ENCODE peak calls at places on chromosomes 11 and 22, in seven cellular contexts. R is heart left ventricle; X is ascending aorta; J is CD4-positive, alpha-beta T cell; Z is H9; S is right atrium auricular region; A is left ventricle myocardium inferior. K is an unnamed sample. For H3K27me3, the result is how much of the 10 kb centered on the place peaks cover.

GRCh38 chr11:115338476-115338875 is 165.7 kb downstream of the CADM1 start:
- DNase-seq in R (no peak), X (no peak), J (no peak), Z (no peak), S (no peak), A (no peak), K (no peak)

GRCh38 chr11:1888811-1889526 is 2.7 kb downstream of the PRR33 start:
- DNase-seq in R (peak), X (no peak), J (peak), Z (no peak), S (no peak), A (no peak), K (no peak)

GRCh38 chr11:27028653-27029052 is 12.0 kb upstream of the BBOX1 start:
- DNase-seq in R (no peak), X (no peak), J (no peak), Z (no peak), S (no peak), A (no peak), K (no peak)

GRCh38 chr22:27329966-27330645 is 471.4 kb downstream of the MN1 start:
- DNase-seq in R (no peak), X (no peak), J (no peak), Z (peak), S (peak), A (no peak), K (no peak)

GRCh38 chr11:21710791-21711190 is 482.1 kb upstream of the ANO5 start:
- DNase-seq in R (no peak), X (no peak), J (no peak), Z (no peak), S (no peak), A (no peak), K (no peak)

GRCh38 chr22:31871475-31871874 is 72.9 kb upstream of the YWHAH start:
- DNase-seq in R (no peak), X (no peak), J (no peak), Z (no peak), S (no peak), A (no peak), K (no peak)

GRCh38 chr11:70498171-70498571 is 99.8 kb downstream of the CTTN start:
- DNase-seq in R (peak), X (no peak), J (no peak), Z (no peak), S (no peak), A (peak), K (no peak)

GRCh38 chr22:50613291-50613981 is 12.8 kb downstream of the MAPK8IP2 start:
- DNase-seq in R (no peak), X (no peak), J (no peak), Z (peak), S (no peak), A (peak), K (no peak)

GRCh38 chr22:42758929-42759629 is 38.4 kb upstream of the A4GALT start:
- DNase-seq in R (no peak), X (no peak), J (no peak), Z (no peak), S (no peak), A (no peak), K (no peak)

GRCh38 chr22:46113110-46113909 is 37.0 kb upstream of the PPARA start:
- DNase-seq in R (no peak), X (no peak), J (no peak), Z (no peak), S (no peak), A (no peak), K (no peak)

GRCh38 chr11:68904458-68904847 is 762 bp downstream of the IGHMBP2 start:
- DNase-seq in R (no peak), X (no peak), J (no peak), Z (no peak), S (no peak), A (peak), K (no peak)

GRCh38 chr22:19754701-19755144 is 5.9 kb upstream of the TBX1 start:
- DNase-seq in R (no peak), X (no peak), J (no peak), Z (peak), S (no peak), A (no peak), K (no peak)

GRCh38 chr11:102527041-102527440 is 3.5 kb downstream of the MMP7 start:
- DNase-seq in R (no peak), X (no peak), J (no peak), Z (no peak), S (no peak), A (no peak), K (no peak)

GRCh38 chr11:109972181-109972715 is 120.9 kb upstream of the ZC3H12C start:
- DNase-seq in R (no peak), X (no peak), J (no peak), Z (no peak), S (no peak), A (no peak), K (no peak)

GRCh38 chr11:12330491-12331231 is 46.7 kb upstream of the PARVA start:
- DNase-seq in R (no peak), X (no peak), J (no peak), Z (peak), S (no peak), A (no peak), K (no peak)

GRCh38 chr11:12801976-12802375 is 127.8 kb downstream of the TEAD1 start:
- DNase-seq in R (no peak), X (no peak), J (no peak), Z (no peak), S (no peak), A (no peak), K (no peak)

GRCh38 chr11:26286472-26287066 is 45.4 kb upstream of the ANO3 start:
- DNase-seq in R (no peak), X (no peak), J (no peak), Z (peak), S (no peak), A (no peak), K (no peak)

GRCh38 chr11:66022401-66023185 is 3.7 kb downstream of the CATSPER1 start:
- DNase-seq in R (peak), X (peak), J (peak), Z (peak), S (peak), A (peak), K (no peak)

GRCh38 chr11:75896843-75897419 is 81.9 kb downstream of the UVRAG start:
- DNase-seq in R (no peak), X (no peak), J (no peak), Z (no peak), S (no peak), A (no peak), K (no peak)

GRCh38 chr11:83150450-83150849 is 6.5 kb upstream of the PCF11 start:
- DNase-seq in R (no peak), X (no peak), J (no peak), Z (no peak), S (no peak), A (no peak), K (no peak)

GRCh38 chr11:102981324-102981910 is 25.9 kb upstream of the MMP13 start:
- DNase-seq in R (no peak), X (no peak), J (no peak), Z (no peak), S (no peak), A (no peak), K (no peak)

GRCh38 chr22:31302021-31302420 is 9.7 kb upstream of the PIK3IP1 start:
- DNase-seq in R (no peak), X (no peak), J (no peak), Z (no peak), S (no peak), A (no peak), K (no peak)

GRCh38 chr11:67381244-67381972 is 8.0 kb upstream of the CLCF1 start:
- DNase-seq in R (no peak), X (no peak), J (no peak), Z (no peak), S (no peak), A (no peak), K (peak)

GRCh38 chr11:72227316-72228228 is 3.0 kb downstream of the INPPL1 start:
- DNase-seq in R (no peak), X (peak), J (no peak), Z (peak), S (no peak), A (no peak), K (peak)

GRCh38 chr11:102604875-102605274 is 20.3 kb downstream of the MMP20 start:
- DNase-seq in R (no peak), X (no peak), J (no peak), Z (no peak), S (no peak), A (no peak), K (no peak)

GRCh38 chr22:45009881-45010531 is at the start of gene PHF21B:
- DNase-seq in R (peak), X (no peak), J (no peak), Z (peak), S (no peak), A (peak), K (no peak)

GRCh38 chr22:17873804-17874203 is 99.5 kb upstream of the BID start:
- DNase-seq in R (no peak), X (no peak), J (no peak), Z (no peak), S (no peak), A (no peak), K (no peak)

GRCh38 chr11:18775492-18776292 is 15.9 kb downstream of the PTPN5 start:
- DNase-seq in R (peak), X (no peak), J (peak), Z (peak), S (no peak), A (peak), K (no peak)

GRCh38 chr11:121451982-121452608 is at the start of gene SORL1:
- DNase-seq in R (peak), X (peak), J (peak), Z (peak), S (peak), A (peak), K (peak)

GRCh38 chr11:86513746-86514373 is 139.2 kb downstream of the CCDC81 start:
- DNase-seq in R (no peak), X (no peak), J (no peak), Z (no peak), S (no peak), A (no peak), K (no peak)

GRCh38 chr22:47188337-47189055 is 426.0 kb downstream of the TBC1D22A start:
- DNase-seq in R (peak), X (peak), J (no peak), Z (peak), S (no peak), A (no peak), K (peak)

GRCh38 chr22:32957093-32957835 is 100.9 kb downstream of the SYN3 start:
- DNase-seq in R (no peak), X (no peak), J (no peak), Z (no peak), S (no peak), A (no peak), K (no peak)

GRCh38 chr11:132402056-132402684 is 1031.8 kb downstream of the NTM start:
- DNase-seq in R (peak), X (no peak), J (no peak), Z (peak), S (no peak), A (peak), K (no peak)

GRCh38 chr11:2995893-2996554 is 3.9 kb upstream of the NAP1L4 start:
- DNase-seq in R (no peak), X (no peak), J (no peak), Z (no peak), S (no peak), A (no peak), K (peak)

GRCh38 chr11:66543263-66544107 is 2.4 kb downstream of the ZDHHC24 start:
- DNase-seq in R (no peak), X (peak), J (peak), Z (peak), S (no peak), A (peak), K (no peak)

DNA sequence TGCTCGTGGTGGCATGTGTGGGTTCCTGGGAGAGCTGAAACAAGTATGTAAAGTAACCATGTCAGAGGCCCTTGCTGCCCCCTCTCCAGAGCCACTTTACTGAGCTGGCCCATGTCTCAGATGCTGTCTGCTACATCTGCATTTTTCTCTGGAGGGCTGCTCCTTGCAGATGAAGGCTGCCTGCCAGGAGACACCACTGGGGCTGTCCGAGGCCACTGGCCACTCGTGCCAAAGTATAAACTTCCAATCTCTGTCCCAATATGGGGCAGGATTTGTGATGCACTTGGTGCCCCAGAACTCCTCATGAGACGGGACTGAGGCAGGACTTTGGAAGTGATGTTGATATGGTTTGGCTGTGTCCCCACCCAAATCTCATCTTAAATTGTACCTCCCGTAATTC is 478.4 kb upstream of the B3GAT1 start:
- DNase-seq in R (no peak), X (no peak), J (no peak), Z (no peak), S (no peak), A (no peak), K (no peak)
- H3K27me3 ChIP-seq in R (under half), X (under half), J (under half), Z (under half), S (under half), A (half or more), K (under half)

DNA sequence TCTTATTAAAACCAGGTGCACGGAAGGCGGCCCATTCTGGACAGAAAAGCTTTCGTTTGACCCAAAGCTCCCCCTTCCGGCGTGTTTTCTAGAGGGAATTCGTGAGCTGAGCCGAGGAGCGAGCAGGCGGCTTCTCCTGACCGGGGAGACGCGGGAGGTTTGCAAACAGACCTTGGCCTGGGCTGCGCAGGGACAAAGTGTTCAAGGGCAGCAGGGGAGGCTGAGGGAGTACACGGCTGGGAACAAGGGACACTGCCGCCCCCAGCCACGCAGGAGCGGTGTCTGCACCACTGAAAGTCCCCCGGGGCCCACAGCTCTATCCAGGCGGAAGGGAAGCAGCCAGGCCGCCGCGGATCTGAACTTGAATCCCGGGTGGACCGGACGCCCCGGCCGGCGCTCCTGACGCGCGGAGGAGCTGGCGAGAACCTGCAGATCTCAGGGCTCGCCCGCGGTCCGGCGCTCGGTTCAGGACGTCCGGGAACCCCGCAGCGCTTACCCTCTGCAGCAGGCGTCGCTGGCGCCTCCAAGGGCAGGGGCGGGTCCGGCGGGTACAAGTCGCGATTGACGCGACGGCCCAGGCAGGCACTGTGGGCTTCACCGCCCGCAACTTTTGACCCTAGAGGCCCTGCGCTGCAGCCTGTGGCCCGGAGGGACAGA is 101.9 kb downstream of the WT1 start:
- DNase-seq in R (peak), X (peak), J (no peak), Z (peak), S (peak), A (peak), K (peak)
- TF ChIP-seq CTCF in R (peak), X (no peak), J (peak), Z (peak), S (peak), A (peak), K (no peak)

DNA sequence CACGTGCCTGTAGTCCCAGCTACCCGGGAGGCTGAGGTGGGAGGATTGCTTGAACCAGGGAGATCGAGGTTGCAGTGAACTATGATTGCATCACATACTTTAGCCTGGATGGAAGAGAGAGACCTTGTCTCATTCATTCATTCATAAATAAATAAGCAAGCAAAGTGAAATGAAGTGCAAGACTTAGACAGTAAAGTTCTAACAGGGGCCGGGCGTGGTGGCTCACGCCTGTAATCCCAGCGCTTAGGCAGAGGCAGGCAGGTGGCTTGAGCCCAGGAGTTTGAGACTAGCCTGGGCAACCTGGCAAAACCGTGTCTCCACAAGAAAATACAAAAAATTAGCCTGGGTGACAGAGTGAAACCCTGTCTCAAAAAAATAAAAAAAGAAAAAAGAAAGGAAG is 1.6 kb upstream of the ZNF280A start:
- DNase-seq in R (no peak), X (no peak), J (no peak), Z (no peak), S (no peak), A (no peak), K (no peak)
- H3K27me3 ChIP-seq in R (under half), X (under half), J (under half), Z (under half), S (under half), A (half or more), K (under half)

GRCh38 chr11:7143908-7144307 is 55.1 kb downstream of the RBMXL2 start:
- DNase-seq in R (no peak), X (no peak), J (no peak), Z (no peak), S (no peak), A (no peak), K (no peak)
- TF ChIP-seq CTCF in R (peak), X (no peak), J (no peak), Z (peak), S (peak), A (peak), K (no peak)

DNA sequence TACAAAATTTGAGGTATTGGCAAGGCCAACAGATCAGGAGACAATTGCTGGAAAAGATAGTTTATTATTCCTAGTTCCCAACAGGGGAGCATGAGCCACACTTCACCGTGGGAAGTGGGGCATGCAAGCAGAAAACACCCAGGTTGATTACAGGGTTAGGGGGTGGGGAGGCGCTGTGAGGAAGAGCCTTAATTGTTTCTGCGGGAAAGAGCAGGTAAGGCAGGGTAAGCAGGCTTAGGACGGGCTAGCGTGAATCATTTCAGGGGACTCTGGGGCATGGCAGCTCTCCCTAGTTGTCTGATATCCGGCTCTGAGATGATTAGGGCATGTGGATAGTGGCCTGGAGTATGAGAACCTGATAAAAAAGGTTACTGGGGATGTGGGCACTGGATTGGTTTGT is 20.7 kb upstream of the HTR3A start:
- DNase-seq in R (no peak), X (no peak), J (no peak), Z (no peak), S (no peak), A (no peak), K (no peak)
- H3K27me3 ChIP-seq in R (under half), X (under half), J (under half), Z (under half), S (under half), A (half or more), K (under half)

GRCh38 chr22:48335442-48336139 is 1492.1 kb downstream of the BRD1 start:
- DNase-seq in R (no peak), X (no peak), J (no peak), Z (no peak), S (no peak), A (no peak), K (no peak)
- TF ChIP-seq CTCF in R (no peak), X (no peak), J (no peak), Z (no peak), S (no peak), A (no peak), K (no peak)

GRCh38 chr22:36872084-36872483 is 11.3 kb downstream of the NCF4 start:
- DNase-seq in R (no peak), X (no peak), J (no peak), Z (no peak), S (no peak), A (no peak), K (no peak)
- H3K27me3 ChIP-seq in R (under half), X (under half), J (under half), Z (under half), S (under half), A (half or more), K (under half)

DNA sequence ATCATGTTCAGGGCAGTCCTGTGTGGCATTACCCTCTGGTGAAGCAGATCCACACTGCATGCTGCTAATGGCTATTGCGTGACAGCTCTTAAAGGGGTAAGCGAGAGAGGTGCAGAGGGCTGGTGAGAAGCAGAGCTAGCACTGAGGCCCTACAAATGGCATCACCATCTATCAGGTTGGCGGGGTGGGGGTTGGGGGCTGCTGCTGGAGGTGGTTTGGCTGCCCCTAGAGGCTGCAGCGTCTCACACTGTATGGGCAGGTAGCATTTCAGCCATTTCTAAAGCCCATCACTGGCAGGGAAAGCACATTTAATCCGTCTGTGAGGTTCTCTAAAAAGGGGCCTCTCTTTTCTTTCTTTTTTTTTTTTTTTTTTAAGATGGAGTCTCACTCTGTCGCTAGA is 16.8 kb upstream of the TMA7B start:
- DNase-seq in R (no peak), X (no peak), J (peak), Z (peak), S (no peak), A (no peak), K (no peak)
- TF ChIP-seq CTCF in R (no peak), X (no peak), J (no peak), Z (peak), S (no peak), A (no peak), K (no peak)

K was measured in suprapubic skin.